ENCODE peak calls at places on chromosomes 16 and 17, in seven cellular contexts. X is SK-N-SH, S is GM12878, U is K562, Y is H1, I is HepG2, M is HCT116. J is an unnamed sample.

GRCh38 chr16:23955088-23955487 is 119.3 kb downstream of the PRKCB start:
- DNase-seq in X (no peak), S (no peak), U (no peak), Y (no peak), I (no peak), M (no peak), J (no peak)

GRCh38 chr17:75876938-75877751 is 1.2 kb downstream of the TRIM47 start:
- DNase-seq in X (peak; percentile 62), S (no peak), U (no peak), Y (no peak), I (peak; percentile 74), M (peak; percentile 87), J (no peak)

GRCh38 chr16:49437344-49437743 is 63.7 kb downstream of the C16orf78 start:
- DNase-seq in X (no peak), S (no peak), U (no peak), Y (no peak), I (no peak), M (no peak), J (no peak)

GRCh38 chr16:67230809-67231660 is 4.1 kb downstream of the TMEM208 start:
- DNase-seq in X (no peak), S (no peak), U (no peak), Y (no peak), I (no peak), M (no peak), J (no peak)

GRCh38 chr16:23379707-23380106 is 73.3 kb downstream of the COG7 start:
- DNase-seq in X (no peak), S (no peak), U (no peak), Y (no peak), I (no peak), M (no peak), J (no peak)

GRCh38 chr17:5022171-5022711 is 13.0 kb downstream of the SLC52A1 start:
- DNase-seq in X (no peak), S (no peak), U (no peak), Y (no peak), I (no peak), M (no peak), J (no peak)

GRCh38 chr16:1708768-1709180 is 2.8 kb downstream of the MAPK8IP3 start:
- DNase-seq in X (no peak), S (no peak), U (peak; percentile 50), Y (no peak), I (no peak), M (no peak), J (no peak)

GRCh38 chr16:50195276-50195675 is 42.2 kb downstream of the TENT4B start:
- DNase-seq in X (no peak), S (no peak), U (no peak), Y (no peak), I (no peak), M (no peak), J (no peak)

GRCh38 chr16:62225675-62226074 is 189.4 kb upstream of the CDH8 start:
- DNase-seq in X (peak; percentile 25), S (peak; percentile 24), U (peak; percentile 56), Y (peak; percentile 86), I (peak; percentile 76), M (no peak), J (no peak)

GRCh38 chr17:31584436-31585279 is 193.2 kb downstream of the RAB11FIP4 start:
- DNase-seq in X (no peak), S (no peak), U (peak; percentile 48), Y (no peak), I (no peak), M (no peak), J (no peak)

GRCh38 chr16:11429823-11430222 is 84.6 kb downstream of the RMI2 start:
- DNase-seq in X (no peak), S (no peak), U (no peak), Y (no peak), I (no peak), M (no peak), J (no peak)

GRCh38 chr17:409308-409847 is 56.8 kb upstream of the RPH3AL start:
- DNase-seq in X (no peak), S (no peak), U (no peak), Y (no peak), I (no peak), M (no peak), J (no peak)

GRCh38 chr17:11948791-11949190 is 48.5 kb downstream of the ZNF18 start:
- DNase-seq in X (no peak), S (no peak), U (no peak), Y (no peak), I (no peak), M (peak; percentile 51), J (no peak)

GRCh38 chr16:82331974-82332750 is 162.1 kb upstream of the MPHOSPH6 start:
- DNase-seq in X (no peak), S (no peak), U (no peak), Y (no peak), I (peak; percentile 45), M (no peak), J (no peak)

GRCh38 chr17:48530887-48531272 is at the start of gene HOXB1:
- DNase-seq in X (no peak), S (no peak), U (no peak), Y (no peak), I (no peak), M (no peak), J (no peak)

GRCh38 chr16:68972008-68972407 is 128.7 kb downstream of the TANGO6 start:
- DNase-seq in X (no peak), S (no peak), U (no peak), Y (peak; percentile 29), I (no peak), M (no peak), J (no peak)

GRCh38 chr16:82061861-82062525 is 26.9 kb downstream of the HSD17B2 start:
- DNase-seq in X (peak; percentile 13), S (no peak), U (peak; percentile 48), Y (no peak), I (no peak), M (peak; percentile 64), J (peak; percentile 74)

GRCh38 chr16:22694887-22695382 is 119.0 kb upstream of the HS3ST2 start:
- DNase-seq in X (no peak), S (no peak), U (no peak), Y (no peak), I (no peak), M (no peak), J (no peak)

GRCh38 chr17:28811594-28812135 is 30.9 kb downstream of the FAM222B start:
- DNase-seq in X (peak; percentile 15), S (no peak), U (peak; percentile 46), Y (no peak), I (peak; percentile 36), M (peak; percentile 15), J (no peak)

GRCh38 chr17:43616865-43617264 is 44.9 kb downstream of the MEOX1 start:
- DNase-seq in X (no peak), S (no peak), U (no peak), Y (no peak), I (no peak), M (no peak), J (no peak)

GRCh38 chr17:20174588-20175265 is 165.6 kb downstream of the SPECC1 start:
- DNase-seq in X (no peak), S (no peak), U (no peak), Y (no peak), I (no peak), M (peak; percentile 18), J (no peak)

GRCh38 chr17:20173091-20173490 is 163.9 kb downstream of the SPECC1 start:
- DNase-seq in X (no peak), S (no peak), U (no peak), Y (no peak), I (peak; percentile 12), M (no peak), J (no peak)

GRCh38 chr17:20172378-20172775 is 163.2 kb downstream of the SPECC1 start:
- DNase-seq in X (no peak), S (no peak), U (no peak), Y (no peak), I (no peak), M (no peak), J (no peak)

GRCh38 chr17:20171741-20172377 is 162.7 kb downstream of the SPECC1 start:
- DNase-seq in X (no peak), S (no peak), U (no peak), Y (no peak), I (peak; percentile 27), M (no peak), J (peak; percentile 55)

GRCh38 chr17:20170085-20170484 is 160.9 kb downstream of the SPECC1 start:
- DNase-seq in X (no peak), S (no peak), U (no peak), Y (no peak), I (no peak), M (no peak), J (no peak)
- TF ChIP-seq JUND in X (no peak), S (no peak), U (no peak), Y (no peak), I (no peak), M (no peak), J (no peak)

GRCh38 chr17:57859601-57860413 is 10.0 kb upstream of the MRPS23 start:
- DNase-seq in X (no peak), S (no peak), U (no peak), Y (no peak), I (no peak), M (no peak), J (no peak)

GRCh38 chr17:57861737-57862409 is 12.0 kb upstream of the MRPS23 start:
- DNase-seq in X (peak; percentile 88), S (no peak), U (no peak), Y (no peak), I (peak; percentile 54), M (no peak), J (no peak)

GRCh38 chr17:57860414-57860999 is 10.7 kb upstream of the MRPS23 start:
- DNase-seq in X (peak; percentile 43), S (no peak), U (no peak), Y (no peak), I (no peak), M (no peak), J (no peak)

GRCh38 chr17:57862410-57862989 is 12.7 kb upstream of the MRPS23 start:
- DNase-seq in X (peak; percentile 65), S (no peak), U (no peak), Y (no peak), I (no peak), M (no peak), J (no peak)

GRCh38 chr17:57861000-57861736 is 11.3 kb upstream of the MRPS23 start:
- DNase-seq in X (peak; percentile 70), S (no peak), U (peak; percentile 58), Y (no peak), I (peak; percentile 94), M (peak; percentile 75), J (peak; percentile 79)
- TF ChIP-seq JUND in X (no peak), S (no peak), U (no peak), Y (no peak), I (no peak), M (no peak), J (no peak)

DNA sequence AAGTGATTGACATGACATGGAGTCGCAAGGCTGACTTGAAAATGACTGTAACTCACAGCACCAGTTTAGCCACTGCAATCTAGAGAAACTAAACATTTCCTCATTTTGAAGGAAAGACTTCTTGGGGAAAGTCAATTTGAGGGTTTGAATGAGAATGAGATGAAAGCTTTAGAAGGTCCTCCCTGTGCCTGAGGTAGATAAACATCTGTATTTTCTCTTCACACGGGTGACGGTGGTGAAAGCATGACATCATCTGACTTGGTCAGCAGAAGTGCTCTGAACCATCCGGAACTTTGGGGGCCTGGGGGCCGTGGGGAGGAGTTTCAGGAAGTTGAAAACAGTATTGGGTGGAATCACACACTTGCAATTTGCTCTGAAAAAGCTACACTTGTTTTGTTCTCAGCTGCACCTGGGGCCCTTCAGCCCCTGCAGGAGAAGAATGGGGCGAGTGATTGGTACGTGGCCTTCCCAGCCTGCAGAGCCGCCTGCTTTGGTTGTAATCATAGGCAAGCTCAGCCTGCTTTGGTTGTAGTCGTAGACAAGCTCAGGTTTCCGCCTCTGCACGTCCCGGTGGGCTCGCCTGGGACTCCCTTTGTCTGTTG is 5.0 kb downstream of the BANP start:
- DNase-seq in X (no peak), S (peak; percentile 42), U (peak; percentile 38), Y (no peak), I (no peak), M (no peak), J (peak; percentile 34)
- TF ChIP-seq JUND in X (no peak), S (no peak), U (peak; percentile 95), Y (no peak), I (no peak), M (no peak), J (no peak)

GRCh38 chr17:16491703-16492612 is at the start of gene LRRC75A:
- DNase-seq in X (peak; percentile 92), S (no peak), U (peak; percentile 91), Y (no peak), I (no peak), M (no peak), J (peak; percentile 27)
- TF ChIP-seq JUND in X (no peak), S (no peak), U (no peak), Y (no peak), I (no peak), M (no peak), J (no peak)

J was measured in T47D.